ENCODE peak calls at places on chromosomes 16 and 17, in four cellular contexts. N is activated B cell treated with CpG ODN at 0.5 μM for 24 hours, U is heart right ventricle, D is A549. F is an unnamed sample.

GRCh38 chr17:76691379-76692191 is 19.2 kb downstream of the MXRA7 start:
- ATAC-seq in U (no peak), D (no peak), N (no peak), F (no peak)

GRCh38 chr17:76191891-76192290 is 48.4 kb downstream of the RNF157 start:
- ATAC-seq in N (peak), U (no peak), D (no peak), F (no peak)

GRCh38 chr16:73199214-73199613 is 151.3 kb upstream of the ZFHX3 start:
- ATAC-seq in N (no peak), D (no peak), U (no peak), F (no peak)

GRCh38 chr16:72149676-72150464 is 22.1 kb downstream of the PMFBP1 start:
- ATAC-seq in N (no peak), U (no peak), D (peak), F (no peak)

GRCh38 chr16:24540575-24541240 is 1.3 kb downstream of the RBBP6 start:
- ATAC-seq in N (no peak), D (peak), U (no peak), F (no peak)

GRCh38 chr17:10724546-10725195 is 5.2 kb downstream of the TMEM220 start:
- ATAC-seq in D (no peak), N (no peak), U (no peak), F (no peak)

GRCh38 chr17:80758793-80759673 is 214.4 kb downstream of the RPTOR start:
- ATAC-seq in D (no peak), U (peak), N (no peak), F (peak)

GRCh38 chr17:13784466-13784865 is 182.7 kb upstream of the HS3ST3A1 start:
- ATAC-seq in D (no peak), N (no peak), U (no peak), F (no peak)

GRCh38 chr17:38881600-38882191 is 11.8 kb downstream of the LASP1 start:
- ATAC-seq in N (no peak), U (peak), D (no peak), F (peak)

GRCh38 chr16:55832788-55833583 is at the start of gene CES1:
- ATAC-seq in U (peak), N (no peak), D (peak), F (peak)

GRCh38 chr17:50447870-50448573 is 20.7 kb downstream of the CHAD start:
- ATAC-seq in D (peak), N (no peak), U (peak), F (no peak)

GRCh38 chr17:74757931-74758845 is 9.8 kb downstream of the NHERF1 start:
- ATAC-seq in D (peak), U (peak), N (no peak), F (peak)

GRCh38 chr17:63927464-63928171 is 4.5 kb downstream of the CD79B start:
- ATAC-seq in U (no peak), D (no peak), N (peak), F (no peak)

GRCh38 chr16:65342231-65342866 is 220.5 kb upstream of the CDH11 start:
- ATAC-seq in N (no peak), D (no peak), U (no peak), F (no peak)

GRCh38 chr16:2023098-2023925 is 3.4 kb upstream of the NHERF2 start:
- ATAC-seq in U (peak), D (peak), N (peak), F (peak)

GRCh38 chr17:38587193-38587592 is 18.6 kb downstream of the SRCIN1 start:
- ATAC-seq in U (no peak), N (no peak), D (no peak), F (no peak)

GRCh38 chr17:27488263-27488662 is 32.0 kb downstream of the KSR1 start:
- ATAC-seq in D (no peak), U (peak), N (no peak), F (peak)

GRCh38 chr17:35948092-35948491 is 4.6 kb upstream of the LYZL6 start:
- ATAC-seq in N (no peak), U (no peak), D (no peak), F (no peak)

GRCh38 chr17:32523017-32523680 is 36.4 kb downstream of the CDK5R1 start:
- ATAC-seq in D (no peak), U (no peak), N (peak), F (no peak)

GRCh38 chr17:14321980-14322776 is 21.3 kb downstream of the HS3ST3B1 start:
- ATAC-seq in U (no peak), N (no peak), D (no peak), F (no peak)

GRCh38 chr16:53065436-53066165 is 10.8 kb downstream of the CHD9 start:
- ATAC-seq in N (no peak), D (no peak), U (peak), F (peak)

GRCh38 chr17:45261577-45262515 is at the start of gene SPATA32:
- ATAC-seq in N (peak), U (peak), D (no peak), F (peak)

GRCh38 chr17:921161-921560 is 58.4 kb downstream of the NXN start:
- ATAC-seq in D (peak), U (no peak), N (no peak), F (peak)

GRCh38 chr16:17211797-17212196 is 259.0 kb downstream of the XYLT1 start:
- ATAC-seq in U (no peak), N (peak), D (peak), F (no peak)

GRCh38 chr17:61208301-61209098 is 191.1 kb upstream of the TBX2 start:
- ATAC-seq in U (peak), D (peak), N (no peak), F (peak)

GRCh38 chr16:6643083-6643686 is 689.5 kb upstream of the RBFOX1 start:
- ATAC-seq in N (no peak), U (no peak), D (peak), F (no peak)

GRCh38 chr17:74513987-74514631 is 17.2 kb downstream of the CD300LB start:
- ATAC-seq in U (no peak), N (peak), D (peak), F (no peak)

GRCh38 chr17:37048806-37049205 is 100.1 kb downstream of the AATF start:
- ATAC-seq in D (no peak), U (no peak), N (no peak), F (no peak)

GRCh38 chr16:82667437-82667836 is 40.7 kb downstream of the CDH13 start:
- ATAC-seq in N (no peak), D (no peak), U (no peak), F (no peak)

GRCh38 chr16:13909872-13910303 is 10.1 kb upstream of the ERCC4 start:
- ATAC-seq in U (peak), D (peak), N (no peak), F (peak)

GRCh38 chr16:78170360-78170928 is 71.0 kb downstream of the WWOX start:
- ATAC-seq in D (no peak), U (no peak), N (no peak), F (no peak)

GRCh38 chr17:54859187-54859586 is 41.5 kb upstream of the TOM1L1 start:
- ATAC-seq in N (no peak), U (no peak), D (no peak), F (no peak)

GRCh38 chr17:38897671-38898290 is 27.6 kb upstream of the LASP1NB start:
- ATAC-seq in U (peak), D (no peak), N (no peak), F (peak)

GRCh38 chr17:15411556-15412198 is 55.7 kb downstream of the CDRT4 start:
- ATAC-seq in U (peak), D (no peak), N (no peak), F (peak)

GRCh38 chr16:51474414-51475091 is 323.5 kb upstream of the SALL1 start:
- ATAC-seq in N (no peak), U (no peak), D (no peak), F (no peak)
- TF ChIP-seq CTCF in N (no peak), U (no peak), D (no peak), F (no peak)

DNA sequence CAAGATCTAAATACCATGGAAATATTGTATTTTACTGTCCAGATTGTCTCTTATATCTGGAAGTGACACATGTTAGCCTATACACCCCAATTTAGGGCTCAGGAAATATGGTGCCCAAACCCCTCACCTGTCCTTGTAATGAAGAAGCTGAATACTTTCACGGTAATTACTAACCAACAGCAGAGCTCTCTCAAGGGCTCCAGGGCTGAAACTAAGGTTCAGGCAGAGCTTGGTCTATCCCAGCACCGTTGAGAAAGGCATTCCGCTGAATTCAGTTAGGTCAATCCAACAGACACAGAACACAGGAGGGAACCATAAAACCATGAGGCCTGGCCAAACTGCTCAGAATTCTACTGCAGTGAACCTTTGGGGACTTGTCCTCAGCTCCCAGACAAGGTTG is 14.9 kb downstream of the MYO18A start:
- ATAC-seq in D (no peak), N (no peak), U (no peak), F (no peak)
- TF ChIP-seq CTCF in D (no peak), N (no peak), U (no peak), F (no peak)

DNA sequence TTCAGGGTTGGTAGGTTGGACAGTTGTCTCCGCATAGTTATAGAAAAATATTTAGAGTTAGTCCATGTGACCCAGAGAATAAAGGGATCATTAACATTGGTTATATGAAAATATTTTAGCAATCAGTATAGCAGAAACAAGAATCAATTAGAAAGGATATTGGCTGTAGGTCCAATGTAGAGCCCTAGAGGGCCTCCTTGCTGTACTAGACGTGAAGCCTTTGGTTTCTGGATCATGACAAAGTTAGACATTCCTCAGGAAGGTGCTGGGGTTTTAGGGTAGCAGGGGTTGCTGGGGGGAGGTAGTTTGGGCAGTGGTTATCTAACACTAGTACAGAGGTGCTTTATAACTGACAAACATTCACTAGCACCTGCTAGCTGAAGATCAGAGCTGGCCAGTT is 31.6 kb upstream of the ANKFN1 start:
- ATAC-seq in N (no peak), U (no peak), D (no peak), F (no peak)
- TF ChIP-seq CTCF in N (no peak), U (no peak), D (no peak), F (no peak)

GRCh38 chr16:19948186-19949104 is 63.8 kb upstream of the GPRC5B start:
- ATAC-seq in D (peak), U (no peak), N (no peak), F (no peak)

GRCh38 chr16:19940195-19940594 is 55.5 kb upstream of the GPRC5B start:
- ATAC-seq in U (no peak), N (no peak), D (no peak), F (no peak)

GRCh38 chr16:19945934-19946333 is 61.3 kb upstream of the GPRC5B start:
- ATAC-seq in D (no peak), U (no peak), N (no peak), F (no peak)
- TF ChIP-seq CTCF in D (no peak), U (no peak), N (no peak), F (no peak)

DNA sequence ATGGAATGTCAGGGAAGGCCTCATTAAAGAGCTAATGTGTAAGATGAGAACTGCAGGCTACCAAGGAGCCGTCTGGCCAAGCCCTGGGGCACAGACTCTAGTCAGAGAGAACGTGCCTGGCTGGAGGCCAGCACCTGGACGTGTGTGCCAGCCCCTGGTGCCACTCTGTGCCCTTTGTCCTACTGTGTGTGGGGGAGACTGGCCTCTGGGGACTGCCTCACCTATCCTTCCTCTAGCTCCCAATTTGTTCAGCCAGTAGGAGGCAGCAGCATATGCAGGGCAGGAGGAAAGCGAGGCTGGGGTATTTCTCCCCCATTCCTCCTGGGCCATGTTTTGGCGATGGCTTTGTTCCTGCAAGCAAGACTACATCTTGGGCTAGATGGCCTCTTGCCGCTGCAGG is 37.1 kb downstream of the KNOP1 start:
- ATAC-seq in D (peak), U (no peak), N (no peak), F (no peak)
- TF ChIP-seq CTCF in D (no peak), U (peak), N (no peak), F (no peak)

GRCh38 chr17:58320163-58320558 is 8.4 kb downstream of the TSPOAP1 start:
- ATAC-seq in D (no peak), N (no peak), U (no peak), F (no peak)

GRCh38 chr17:58317421-58318064 is 11.1 kb downstream of the TSPOAP1 start:
- ATAC-seq in D (peak), U (no peak), N (peak), F (peak)

GRCh38 chr17:58319181-58320162 is 9.1 kb downstream of the TSPOAP1 start:
- ATAC-seq in N (no peak), U (no peak), D (no peak), F (no peak)

GRCh38 chr17:58318065-58318481 is 10.5 kb downstream of the TSPOAP1 start:
- ATAC-seq in D (no peak), U (no peak), N (no peak), F (no peak)

GRCh38 chr17:58318627-58319180 is 9.9 kb downstream of the TSPOAP1 start:
- ATAC-seq in N (no peak), U (no peak), D (no peak), F (no peak)
- TF ChIP-seq CTCF in N (no peak), U (no peak), D (no peak), F (no peak)

GRCh38 chr16:680967-681745 is 946 bp downstream of the STUB1 start:
- ATAC-seq in D (peak), N (no peak), U (no peak), F (no peak)
- TF ChIP-seq CTCF in D (no peak), N (no peak), U (peak), F (no peak)

GRCh38 chr16:10036951-10037350 is 145.3 kb downstream of the GRIN2A start:
- ATAC-seq in N (no peak), D (no peak), U (no peak), F (no peak)
- TF ChIP-seq CTCF in N (no peak), D (no peak), U (no peak), F (no peak)

F was measured in gastroesophageal sphincter.